ENCODE peak calls at places on chromosomes 13 and 19, in six cellular contexts. One of them, this sample, is unnamed.
A peak's percentile ranks its signal among the peaks of the same experiment; 100 is the strongest.

GRCh38 chr19:3544742-3545668 is 6.0 kb downstream of the TEKTIP1 start:
- DNase-seq in T-cell: peak; percentile 54
- DNase-seq in CD8-positive, alpha-beta T cell: peak; percentile 69
- DNase-seq in Daoy: peak; percentile 69
- DNase-seq in AG09309: no peak
- DNase-seq in substantia nigra: peak; percentile 68
- DNase-seq in this sample: peak; percentile 26

GRCh38 chr19:12703056-12703455 is 6.6 kb upstream of the FBXW9 start:
- DNase-seq in CD8-positive, alpha-beta T cell: peak; percentile 47
- DNase-seq in Daoy: peak; percentile 51
- DNase-seq in AG09309: no peak
- DNase-seq in substantia nigra: no peak
- DNase-seq in T-cell: no peak
- DNase-seq in this sample: no peak

GRCh38 chr13:29994911-29995601 is 144.6 kb upstream of the UBL3 start:
- DNase-seq in T-cell: no peak
- DNase-seq in substantia nigra: no peak
- DNase-seq in Daoy: no peak
- DNase-seq in CD8-positive, alpha-beta T cell: no peak
- DNase-seq in AG09309: no peak
- DNase-seq in this sample: no peak

GRCh38 chr13:43140985-43141384 is 117.6 kb downstream of the DNAJC15 start:
- DNase-seq in CD8-positive, alpha-beta T cell: no peak
- DNase-seq in Daoy: no peak
- DNase-seq in AG09309: no peak
- DNase-seq in T-cell: no peak
- DNase-seq in substantia nigra: no peak
- DNase-seq in this sample: no peak

GRCh38 chr13:79307433-79307861 is 98.6 kb downstream of the RBM26 start:
- DNase-seq in Daoy: no peak
- DNase-seq in CD8-positive, alpha-beta T cell: no peak
- DNase-seq in T-cell: no peak
- DNase-seq in AG09309: no peak
- DNase-seq in substantia nigra: no peak
- DNase-seq in this sample: no peak

GRCh38 chr19:18086590-18087138 is at the start of gene IL12RB1:
- DNase-seq in AG09309: no peak
- DNase-seq in CD8-positive, alpha-beta T cell: peak; percentile 70
- DNase-seq in T-cell: peak; percentile 42
- DNase-seq in substantia nigra: no peak
- DNase-seq in Daoy: peak; percentile 43
- DNase-seq in this sample: no peak

GRCh38 chr13:109369357-109370052 is 416.9 kb downstream of the IRS2 start:
- DNase-seq in substantia nigra: no peak
- DNase-seq in CD8-positive, alpha-beta T cell: no peak
- DNase-seq in Daoy: no peak
- DNase-seq in T-cell: no peak
- DNase-seq in AG09309: no peak
- DNase-seq in this sample: no peak

GRCh38 chr19:28475525-28475924 is 737.4 kb downstream of the UQCRFS1 start:
- DNase-seq in AG09309: no peak
- DNase-seq in substantia nigra: no peak
- DNase-seq in T-cell: no peak
- DNase-seq in Daoy: no peak
- DNase-seq in CD8-positive, alpha-beta T cell: no peak
- DNase-seq in this sample: no peak

GRCh38 chr19:9498183-9498902 is at the start of gene ZNF560:
- DNase-seq in T-cell: no peak
- DNase-seq in Daoy: peak; percentile 79
- DNase-seq in AG09309: no peak
- DNase-seq in CD8-positive, alpha-beta T cell: no peak
- DNase-seq in substantia nigra: no peak
- DNase-seq in this sample: no peak

GRCh38 chr13:112885782-112886268 is 83.2 kb upstream of the MCF2L start:
- DNase-seq in CD8-positive, alpha-beta T cell: no peak
- DNase-seq in Daoy: peak; percentile 82
- DNase-seq in T-cell: no peak
- DNase-seq in AG09309: peak; percentile 39
- DNase-seq in substantia nigra: no peak
- DNase-seq in this sample: peak; percentile 68